ENCODE peak calls at places on chromosome 2, in nine cellular contexts. One of them, this sample, is unnamed.
A peak's percentile ranks its signal among the peaks of the same experiment; 100 is the strongest.

GRCh38 chr2:60602828-60603532 is 49.5 kb upstream of the BCL11A start:
- DNase-seq in HL-60: no peak
- DNase-seq in nucleus accumbens: no peak
- DNase-seq in NCI-H446 treated with DMSO at 0.1 percent for 48 hours: no peak
- DNase-seq in HTR-8/SVneo: no peak
- DNase-seq in body of pancreas: no peak
- DNase-seq in HFFc6: no peak
- DNase-seq in cardiac septum: no peak
- DNase-seq in T follicular helper cell: no peak
- DNase-seq in this sample: no peak

GRCh38 chr2:16301961-16302360 is 361.6 kb downstream of the MYCN start:
- DNase-seq in HL-60: no peak
- DNase-seq in nucleus accumbens: no peak
- DNase-seq in NCI-H446 treated with DMSO at 0.1 percent for 48 hours: no peak
- DNase-seq in HTR-8/SVneo: no peak
- DNase-seq in body of pancreas: no peak
- DNase-seq in HFFc6: no peak
- DNase-seq in cardiac septum: no peak
- DNase-seq in T follicular helper cell: no peak
- DNase-seq in this sample: no peak

GRCh38 chr2:42060718-42061619 is 13.1 kb downstream of the PKDCC start:
- DNase-seq in HL-60: no peak
- DNase-seq in nucleus accumbens: no peak
- DNase-seq in NCI-H446 treated with DMSO at 0.1 percent for 48 hours: no peak
- DNase-seq in HTR-8/SVneo: no peak
- DNase-seq in body of pancreas: no peak
- DNase-seq in HFFc6: no peak
- DNase-seq in cardiac septum: no peak
- DNase-seq in T follicular helper cell: no peak
- DNase-seq in this sample: no peak

GRCh38 chr2:65159261-65159660 is 29.4 kb upstream of the RAB1A start:
- DNase-seq in HL-60: no peak
- DNase-seq in nucleus accumbens: no peak
- DNase-seq in NCI-H446 treated with DMSO at 0.1 percent for 48 hours: no peak
- DNase-seq in HTR-8/SVneo: no peak
- DNase-seq in body of pancreas: no peak
- DNase-seq in HFFc6: no peak
- DNase-seq in cardiac septum: no peak
- DNase-seq in T follicular helper cell: no peak
- DNase-seq in this sample: no peak

GRCh38 chr2:145771526-145771925 is 1251.6 kb upstream of the ZEB2 start:
- DNase-seq in HL-60: no peak
- DNase-seq in nucleus accumbens: no peak
- DNase-seq in NCI-H446 treated with DMSO at 0.1 percent for 48 hours: no peak
- DNase-seq in HTR-8/SVneo: no peak
- DNase-seq in body of pancreas: no peak
- DNase-seq in HFFc6: no peak
- DNase-seq in cardiac septum: no peak
- DNase-seq in T follicular helper cell: no peak
- DNase-seq in this sample: no peak

GRCh38 chr2:209845666-209846065 is 74.0 kb downstream of the UNC80 start:
- DNase-seq in HL-60: peak; percentile 30
- DNase-seq in nucleus accumbens: no peak
- DNase-seq in NCI-H446 treated with DMSO at 0.1 percent for 48 hours: no peak
- DNase-seq in HTR-8/SVneo: no peak
- DNase-seq in body of pancreas: no peak
- DNase-seq in HFFc6: no peak
- DNase-seq in cardiac septum: no peak
- DNase-seq in T follicular helper cell: no peak
- DNase-seq in this sample: no peak

GRCh38 chr2:7281348-7281747 is 364.1 kb downstream of the RNF144A start:
- DNase-seq in HL-60: no peak
- DNase-seq in nucleus accumbens: no peak
- DNase-seq in NCI-H446 treated with DMSO at 0.1 percent for 48 hours: peak; percentile 42
- DNase-seq in HTR-8/SVneo: no peak
- DNase-seq in body of pancreas: peak; percentile 26
- DNase-seq in HFFc6: no peak
- DNase-seq in cardiac septum: no peak
- DNase-seq in T follicular helper cell: no peak
- DNase-seq in this sample: peak; percentile 12

GRCh38 chr2:54468643-54469042 is 12.5 kb downstream of the SPTBN1 start:
- DNase-seq in HL-60: no peak
- DNase-seq in nucleus accumbens: no peak
- DNase-seq in NCI-H446 treated with DMSO at 0.1 percent for 48 hours: no peak
- DNase-seq in HTR-8/SVneo: no peak
- DNase-seq in body of pancreas: no peak
- DNase-seq in HFFc6: no peak
- DNase-seq in cardiac septum: no peak
- DNase-seq in T follicular helper cell: no peak
- DNase-seq in this sample: no peak

GRCh38 chr2:119517433-119517832 is 6.8 kb downstream of the SCTR start:
- DNase-seq in HL-60: peak; percentile 54
- DNase-seq in nucleus accumbens: no peak
- DNase-seq in NCI-H446 treated with DMSO at 0.1 percent for 48 hours: no peak
- DNase-seq in HTR-8/SVneo: peak; percentile 49
- DNase-seq in body of pancreas: peak; percentile 85
- DNase-seq in HFFc6: peak; percentile 19
- DNase-seq in cardiac septum: no peak
- DNase-seq in T follicular helper cell: peak; percentile 4
- DNase-seq in this sample: no peak

GRCh38 chr2:16205631-16206030 is 265.3 kb downstream of the MYCN start:
- DNase-seq in HL-60: no peak
- DNase-seq in nucleus accumbens: no peak
- DNase-seq in NCI-H446 treated with DMSO at 0.1 percent for 48 hours: no peak
- DNase-seq in HTR-8/SVneo: no peak
- DNase-seq in body of pancreas: no peak
- DNase-seq in HFFc6: no peak
- DNase-seq in cardiac septum: no peak
- DNase-seq in T follicular helper cell: no peak
- DNase-seq in this sample: no peak

GRCh38 chr2:37827911-37828411 is 97.1 kb upstream of the RMDN2 start:
- DNase-seq in HL-60: no peak
- DNase-seq in nucleus accumbens: no peak
- DNase-seq in NCI-H446 treated with DMSO at 0.1 percent for 48 hours: no peak
- DNase-seq in HTR-8/SVneo: peak; percentile 64
- DNase-seq in body of pancreas: no peak
- DNase-seq in HFFc6: peak; percentile 81
- DNase-seq in cardiac septum: peak; percentile 80
- DNase-seq in T follicular helper cell: no peak
- DNase-seq in this sample: no peak

GRCh38 chr2:60553496-60553991 is at the start of gene BCL11A:
- DNase-seq in HL-60: peak; percentile 93
- DNase-seq in nucleus accumbens: no peak
- DNase-seq in NCI-H446 treated with DMSO at 0.1 percent for 48 hours: peak; percentile 89
- DNase-seq in HTR-8/SVneo: peak; percentile 68
- DNase-seq in body of pancreas: peak; percentile 79
- DNase-seq in HFFc6: peak; percentile 52
- DNase-seq in cardiac septum: peak; percentile 88
- DNase-seq in T follicular helper cell: no peak
- DNase-seq in this sample: no peak

GRCh38 chr2:113283704-113284284 is 5.1 kb upstream of the PAX8 start:
- DNase-seq in HL-60: no peak
- DNase-seq in nucleus accumbens: no peak
- DNase-seq in NCI-H446 treated with DMSO at 0.1 percent for 48 hours: peak; percentile 4
- DNase-seq in HTR-8/SVneo: peak; percentile 66
- DNase-seq in body of pancreas: peak; percentile 85
- DNase-seq in HFFc6: peak; percentile 96
- DNase-seq in cardiac septum: no peak
- DNase-seq in T follicular helper cell: no peak
- DNase-seq in this sample: no peak

GRCh38 chr2:172817411-172817810 is 81.8 kb downstream of the RAPGEF4 start:
- DNase-seq in HL-60: no peak
- DNase-seq in nucleus accumbens: no peak
- DNase-seq in NCI-H446 treated with DMSO at 0.1 percent for 48 hours: no peak
- DNase-seq in HTR-8/SVneo: no peak
- DNase-seq in body of pancreas: no peak
- DNase-seq in HFFc6: peak; percentile 40
- DNase-seq in cardiac septum: no peak
- DNase-seq in T follicular helper cell: no peak
- DNase-seq in this sample: no peak

GRCh38 chr2:150545931-150546330 is 58.5 kb upstream of the RND3 start:
- DNase-seq in HL-60: no peak
- DNase-seq in nucleus accumbens: no peak
- DNase-seq in NCI-H446 treated with DMSO at 0.1 percent for 48 hours: no peak
- DNase-seq in HTR-8/SVneo: no peak
- DNase-seq in body of pancreas: no peak
- DNase-seq in HFFc6: no peak
- DNase-seq in cardiac septum: no peak
- DNase-seq in T follicular helper cell: no peak
- DNase-seq in this sample: no peak

GRCh38 chr2:13414907-13415306 is 698.2 kb downstream of the TRIB2 start:
- DNase-seq in HL-60: no peak
- DNase-seq in nucleus accumbens: no peak
- DNase-seq in NCI-H446 treated with DMSO at 0.1 percent for 48 hours: no peak
- DNase-seq in HTR-8/SVneo: no peak
- DNase-seq in body of pancreas: no peak
- DNase-seq in HFFc6: no peak
- DNase-seq in cardiac septum: no peak
- DNase-seq in T follicular helper cell: no peak
- DNase-seq in this sample: no peak

GRCh38 chr2:120565095-120565460 is 170.6 kb upstream of the GLI2 start:
- DNase-seq in HL-60: no peak
- DNase-seq in nucleus accumbens: no peak
- DNase-seq in NCI-H446 treated with DMSO at 0.1 percent for 48 hours: no peak
- DNase-seq in HTR-8/SVneo: no peak
- DNase-seq in body of pancreas: no peak
- DNase-seq in HFFc6: no peak
- DNase-seq in cardiac septum: no peak
- DNase-seq in T follicular helper cell: no peak
- DNase-seq in this sample: no peak

GRCh38 chr2:203730076-203730729 is 23.8 kb downstream of the CD28 start:
- DNase-seq in HL-60: peak; percentile 12
- DNase-seq in nucleus accumbens: no peak
- DNase-seq in NCI-H446 treated with DMSO at 0.1 percent for 48 hours: no peak
- DNase-seq in HTR-8/SVneo: no peak
- DNase-seq in body of pancreas: no peak
- DNase-seq in HFFc6: no peak
- DNase-seq in cardiac septum: no peak
- DNase-seq in T follicular helper cell: no peak
- DNase-seq in this sample: no peak

GRCh38 chr2:235494716-235495372 is 1.0 kb downstream of the AGAP1 start:
- DNase-seq in HL-60: no peak
- DNase-seq in nucleus accumbens: peak; percentile 36
- DNase-seq in NCI-H446 treated with DMSO at 0.1 percent for 48 hours: no peak
- DNase-seq in HTR-8/SVneo: no peak
- DNase-seq in body of pancreas: peak; percentile 60
- DNase-seq in HFFc6: peak; percentile 40
- DNase-seq in cardiac septum: no peak
- DNase-seq in T follicular helper cell: no peak
- DNase-seq in this sample: peak; percentile 50

GRCh38 chr2:43178602-43179542 is 47.5 kb downstream of the ZFP36L2 start:
- DNase-seq in HL-60: peak; percentile 68
- DNase-seq in nucleus accumbens: no peak
- DNase-seq in NCI-H446 treated with DMSO at 0.1 percent for 48 hours: peak; percentile 80
- DNase-seq in HTR-8/SVneo: peak; percentile 93
- DNase-seq in body of pancreas: peak; percentile 86
- DNase-seq in HFFc6: peak; percentile 59
- DNase-seq in cardiac septum: peak; percentile 88
- DNase-seq in T follicular helper cell: no peak
- DNase-seq in this sample: no peak

GRCh38 chr2:85758361-85759256 is 4.8 kb downstream of the ATOH8 start:
- DNase-seq in HL-60: no peak
- DNase-seq in nucleus accumbens: no peak
- DNase-seq in NCI-H446 treated with DMSO at 0.1 percent for 48 hours: no peak
- DNase-seq in HTR-8/SVneo: no peak
- DNase-seq in body of pancreas: peak; percentile 76
- DNase-seq in HFFc6: no peak
- DNase-seq in cardiac septum: no peak
- DNase-seq in T follicular helper cell: no peak
- DNase-seq in this sample: no peak

GRCh38 chr2:6846967-6847695 is 18.6 kb downstream of the CMPK2 start:
- DNase-seq in HL-60: no peak
- DNase-seq in nucleus accumbens: no peak
- DNase-seq in NCI-H446 treated with DMSO at 0.1 percent for 48 hours: no peak
- DNase-seq in HTR-8/SVneo: no peak
- DNase-seq in body of pancreas: no peak
- DNase-seq in HFFc6: no peak
- DNase-seq in cardiac septum: no peak
- DNase-seq in T follicular helper cell: no peak
- DNase-seq in this sample: no peak

GRCh38 chr2:118940486-118941120 is 1.4 kb upstream of the MARCO start:
- DNase-seq in HL-60: peak; percentile 73
- DNase-seq in nucleus accumbens: no peak
- DNase-seq in NCI-H446 treated with DMSO at 0.1 percent for 48 hours: no peak
- DNase-seq in HTR-8/SVneo: no peak
- DNase-seq in body of pancreas: no peak
- DNase-seq in HFFc6: no peak
- DNase-seq in cardiac septum: no peak
- DNase-seq in T follicular helper cell: no peak
- DNase-seq in this sample: no peak

GRCh38 chr2:4501525-4501924 is 798.1 kb downstream of the DCDC2C start:
- DNase-seq in HL-60: no peak
- DNase-seq in nucleus accumbens: no peak
- DNase-seq in NCI-H446 treated with DMSO at 0.1 percent for 48 hours: no peak
- DNase-seq in HTR-8/SVneo: no peak
- DNase-seq in body of pancreas: no peak
- DNase-seq in HFFc6: no peak
- DNase-seq in cardiac septum: no peak
- DNase-seq in T follicular helper cell: no peak
- DNase-seq in this sample: no peak

GRCh38 chr2:69372767-69373166 is 14.3 kb downstream of the GFPT1 start:
- DNase-seq in HL-60: no peak
- DNase-seq in nucleus accumbens: no peak
- DNase-seq in NCI-H446 treated with DMSO at 0.1 percent for 48 hours: no peak
- DNase-seq in HTR-8/SVneo: no peak
- DNase-seq in body of pancreas: no peak
- DNase-seq in HFFc6: no peak
- DNase-seq in cardiac septum: no peak
- DNase-seq in T follicular helper cell: no peak
- DNase-seq in this sample: no peak

GRCh38 chr2:113937501-113937900 is 47.6 kb downstream of the ACTR3 start:
- DNase-seq in HL-60: no peak
- DNase-seq in nucleus accumbens: no peak
- DNase-seq in NCI-H446 treated with DMSO at 0.1 percent for 48 hours: no peak
- DNase-seq in HTR-8/SVneo: no peak
- DNase-seq in body of pancreas: no peak
- DNase-seq in HFFc6: no peak
- DNase-seq in cardiac septum: no peak
- DNase-seq in T follicular helper cell: no peak
- DNase-seq in this sample: no peak